ENCODE peak calls at places on chromosome 13, in four cellular contexts. J is A549, Y is HepG2, H is K562. G is an unnamed sample.

GRCh38 chr13:99308481-99309087 is 1.4 kb upstream of the GPR183 start:
- DNase-seq in J (no peak), Y (no peak), H (no peak), G (no peak)

GRCh38 chr13:46126552-46127171 is 21.8 kb upstream of the CPB2 start:
- DNase-seq in J (peak), Y (peak), H (peak), G (no peak)

GRCh38 chr13:48776396-48776795 is 122.7 kb downstream of the CYSLTR2 start:
- DNase-seq in J (no peak), Y (no peak), H (no peak), G (no peak)

GRCh38 chr13:25633108-25633507 is 261.3 kb downstream of the ATP8A2 start:
- DNase-seq in J (no peak), Y (no peak), H (no peak), G (no peak)

GRCh38 chr13:44142540-44142867 is 231.1 kb upstream of the SERP2 start:
- DNase-seq in J (no peak), Y (no peak), H (no peak), G (no peak)

GRCh38 chr13:92804346-92804745 is 422.3 kb upstream of the GPC6 start:
- DNase-seq in J (no peak), Y (no peak), H (no peak), G (no peak)

GRCh38 chr13:31044658-31045620 is 112.5 kb downstream of the TEX26 start:
- DNase-seq in J (no peak), Y (no peak), H (no peak), G (peak)

GRCh38 chr13:40207110-40207478 is 459.3 kb downstream of the FOXO1 start:
- DNase-seq in J (no peak), Y (no peak), H (no peak), G (peak)

GRCh38 chr13:31267126-31267784 is 67.5 kb downstream of the B3GLCT start:
- DNase-seq in J (no peak), Y (no peak), H (no peak), G (no peak)

GRCh38 chr13:44313674-44314073 is 60.0 kb upstream of the SERP2 start:
- DNase-seq in J (peak), Y (no peak), H (peak), G (no peak)

GRCh38 chr13:41658057-41658642 is 200.8 kb downstream of the RGCC start:
- DNase-seq in J (no peak), Y (no peak), H (peak), G (no peak)

GRCh38 chr13:107276936-107277335 is 709.0 kb upstream of the ARGLU1 start:
- DNase-seq in J (no peak), Y (no peak), H (no peak), G (no peak)

GRCh38 chr13:84187626-84188025 is 305.4 kb upstream of the SLITRK1 start:
- DNase-seq in J (no peak), Y (no peak), H (no peak), G (no peak)

GRCh38 chr13:26485786-26486185 is 71.7 kb upstream of the WASF3 start:
- DNase-seq in J (no peak), Y (no peak), H (no peak), G (no peak)

GRCh38 chr13:40635315-40635995 is 31.0 kb downstream of the FOXO1 start:
- DNase-seq in J (no peak), Y (no peak), H (no peak), G (no peak)

GRCh38 chr13:43880930-43881329 is 1.2 kb downstream of the LACC1 start:
- DNase-seq in J (no peak), Y (no peak), H (no peak), G (no peak)

GRCh38 chr13:109344552-109345157 is 441.7 kb downstream of the IRS2 start:
- DNase-seq in J (peak), Y (peak), H (no peak), G (no peak)

GRCh38 chr13:113579686-113580085 is 4.9 kb upstream of the TFDP1 start:
- DNase-seq in J (no peak), Y (no peak), H (no peak), G (no peak)

GRCh38 chr13:110575322-110576069 is 14.0 kb upstream of the RAB20 start:
- DNase-seq in J (peak), Y (peak), H (peak), G (peak)

GRCh38 chr13:44132710-44133109 is 240.9 kb upstream of the SERP2 start:
- DNase-seq in J (no peak), Y (no peak), H (peak), G (no peak)

GRCh38 chr13:75407473-75407872 is 74.5 kb downstream of the TBC1D4 start:
- DNase-seq in J (no peak), Y (no peak), H (no peak), G (no peak)

GRCh38 chr13:110854866-110855265 is 60.0 kb downstream of the ANKRD10 start:
- DNase-seq in J (no peak), Y (no peak), H (no peak), G (no peak)

GRCh38 chr13:110714798-110715394 is 1.4 kb downstream of the ING1 start:
- DNase-seq in J (no peak), Y (peak), H (peak), G (no peak)

GRCh38 chr13:51364404-51365008 is 25.0 kb downstream of the SERPINE3 start:
- DNase-seq in J (no peak), Y (no peak), H (no peak), G (no peak)

GRCh38 chr13:74907788-74908187 is 574.2 kb downstream of the TBC1D4 start:
- DNase-seq in J (no peak), Y (no peak), H (no peak), G (no peak)

GRCh38 chr13:81726037-81726726 is 1385.3 kb upstream of the SPRY2 start:
- DNase-seq in J (no peak), Y (no peak), H (no peak), G (no peak)

GRCh38 chr13:51674276-51674675 is 90.0 kb downstream of the WDFY2 start:
- DNase-seq in J (no peak), Y (no peak), H (no peak), G (no peak)

GRCh38 chr13:86020350-86021002 is 221.3 kb upstream of the SLITRK6 start:
- DNase-seq in J (peak), Y (no peak), H (no peak), G (no peak)

GRCh38 chr13:108921238-108921637 is 291.8 kb downstream of the MYO16 start:
- DNase-seq in J (no peak), Y (no peak), H (peak), G (no peak)

GRCh38 chr13:27789153-27789494 is 3.2 kb upstream of the GSX1 start:
- DNase-seq in J (no peak), Y (no peak), H (no peak), G (no peak)

GRCh38 chr13:113746143-113746525 is 12.9 kb upstream of the TMEM255B start:
- DNase-seq in J (peak), Y (peak), H (no peak), G (no peak)

DNA sequence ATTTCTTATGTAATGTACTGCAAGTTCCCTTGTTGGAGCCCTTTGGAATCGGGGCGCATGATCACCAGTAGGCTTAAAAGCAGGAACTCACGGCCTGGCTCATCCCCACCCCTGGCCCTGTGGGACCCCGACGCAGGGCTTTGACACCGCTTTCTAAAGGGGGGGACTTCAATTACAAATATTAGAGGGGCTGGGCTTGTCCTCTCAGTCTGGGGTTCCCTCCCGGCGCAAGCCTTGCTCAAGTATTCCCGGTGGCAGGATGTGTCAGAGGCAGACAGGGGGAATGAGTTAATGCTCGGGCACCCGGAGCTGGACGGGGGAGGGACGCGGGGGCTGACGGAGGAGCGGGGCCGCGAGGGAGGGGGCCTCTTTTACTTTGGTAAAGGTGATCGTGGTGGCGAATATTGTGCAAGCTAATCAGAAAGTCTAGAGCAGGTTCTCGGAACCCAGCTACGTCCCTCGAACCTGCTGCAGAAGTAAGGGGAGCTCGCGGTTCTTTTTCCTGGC is 1.2 kb downstream of the FGF14 start:
- DNase-seq in J (no peak), Y (no peak), H (no peak), G (no peak)
- TF ChIP-seq CHD4 in J (no peak), Y (no peak), H (no peak), G (no peak)

GRCh38 chr13:19860884-19861655 is 2.4 kb downstream of the ZMYM5 start:
- DNase-seq in J (peak), Y (peak), H (no peak), G (no peak)
- TF ChIP-seq CHD4 in J (no peak), Y (no peak), H (no peak), G (no peak)

GRCh38 chr13:32586022-32586900 is at the start of gene PDS5B:
- DNase-seq in J (peak), Y (peak), H (peak), G (peak)
- TF ChIP-seq CHD4 in J (no peak), Y (no peak), H (no peak), G (no peak)

GRCh38 chr13:34179481-34179880 is 361.5 kb downstream of the RFC3 start:
- DNase-seq in J (no peak), Y (no peak), H (no peak), G (no peak)

GRCh38 chr13:34176636-34177035 is 358.7 kb downstream of the RFC3 start:
- DNase-seq in J (no peak), Y (no peak), H (no peak), G (no peak)

GRCh38 chr13:34172048-34172447 is 354.1 kb downstream of the RFC3 start:
- DNase-seq in J (no peak), Y (no peak), H (no peak), G (no peak)

GRCh38 chr13:34174671-34175145 is 356.8 kb downstream of the RFC3 start:
- DNase-seq in J (peak), Y (no peak), H (no peak), G (no peak)
- TF ChIP-seq CHD4 in J (no peak), Y (no peak), H (no peak), G (no peak)

G was measured in GM12878.